ENCODE peak calls at places on chromosomes 16 and 17, in ten cellular contexts. One of them, this sample, is unnamed.

GRCh38 chr16:53946745-53947386 is 242.9 kb downstream of the FTO start:
- DNase-seq in foreskin fibroblast: no peak
- DNase-seq in lung: no peak
- DNase-seq in nephron progenitor cell: no peak
- DNase-seq in mucosa of descending colon: peak
- DNase-seq in psoas muscle: no peak
- DNase-seq in CD4-positive, alpha-beta T cell: no peak
- DNase-seq in gastrocnemius medialis: no peak
- DNase-seq in fibroblast of lung: no peak
- DNase-seq in heart right ventricle: no peak
- DNase-seq in this sample: no peak

GRCh38 chr17:61002316-61002736 is 324.7 kb downstream of the BCAS3 start:
- DNase-seq in CD4-positive, alpha-beta T cell: no peak
- DNase-seq in mucosa of descending colon: no peak
- DNase-seq in lung: no peak
- DNase-seq in heart right ventricle: no peak
- DNase-seq in psoas muscle: no peak
- DNase-seq in foreskin fibroblast: peak
- DNase-seq in fibroblast of lung: peak
- DNase-seq in gastrocnemius medialis: no peak
- DNase-seq in nephron progenitor cell: no peak
- DNase-seq in this sample: no peak

GRCh38 chr16:85082553-85083050 is 29.7 kb downstream of the CIBAR2 start:
- DNase-seq in foreskin fibroblast: no peak
- DNase-seq in fibroblast of lung: no peak
- DNase-seq in psoas muscle: no peak
- DNase-seq in gastrocnemius medialis: peak
- DNase-seq in lung: no peak
- DNase-seq in CD4-positive, alpha-beta T cell: no peak
- DNase-seq in nephron progenitor cell: no peak
- DNase-seq in heart right ventricle: no peak
- DNase-seq in mucosa of descending colon: no peak
- DNase-seq in this sample: no peak

GRCh38 chr17:7295230-7296180 is 1.1 kb upstream of the YBX2 start:
- DNase-seq in CD4-positive, alpha-beta T cell: no peak
- DNase-seq in heart right ventricle: no peak
- DNase-seq in nephron progenitor cell: no peak
- DNase-seq in foreskin fibroblast: no peak
- DNase-seq in gastrocnemius medialis: no peak
- DNase-seq in fibroblast of lung: no peak
- DNase-seq in mucosa of descending colon: peak
- DNase-seq in lung: no peak
- DNase-seq in psoas muscle: no peak
- DNase-seq in this sample: no peak

GRCh38 chr17:65115721-65116312 is 21.4 kb upstream of the RGS9 start:
- DNase-seq in nephron progenitor cell: no peak
- DNase-seq in psoas muscle: no peak
- DNase-seq in CD4-positive, alpha-beta T cell: no peak
- DNase-seq in mucosa of descending colon: no peak
- DNase-seq in lung: no peak
- DNase-seq in gastrocnemius medialis: no peak
- DNase-seq in heart right ventricle: no peak
- DNase-seq in foreskin fibroblast: no peak
- DNase-seq in fibroblast of lung: no peak
- DNase-seq in this sample: no peak

GRCh38 chr17:31698751-31699150 is 160.3 kb downstream of the COPRS start:
- DNase-seq in gastrocnemius medialis: no peak
- DNase-seq in heart right ventricle: no peak
- DNase-seq in psoas muscle: no peak
- DNase-seq in nephron progenitor cell: no peak
- DNase-seq in fibroblast of lung: no peak
- DNase-seq in lung: no peak
- DNase-seq in mucosa of descending colon: no peak
- DNase-seq in CD4-positive, alpha-beta T cell: no peak
- DNase-seq in foreskin fibroblast: no peak
- DNase-seq in this sample: no peak

GRCh38 chr17:30031214-30031869 is 85.3 kb upstream of the NSRP1 start:
- DNase-seq in gastrocnemius medialis: no peak
- DNase-seq in psoas muscle: no peak
- DNase-seq in nephron progenitor cell: no peak
- DNase-seq in CD4-positive, alpha-beta T cell: no peak
- DNase-seq in mucosa of descending colon: no peak
- DNase-seq in foreskin fibroblast: no peak
- DNase-seq in heart right ventricle: no peak
- DNase-seq in lung: no peak
- DNase-seq in fibroblast of lung: no peak
- DNase-seq in this sample: no peak

GRCh38 chr17:29583324-29584248 is 5.9 kb downstream of the GIT1 start:
- DNase-seq in psoas muscle: no peak
- DNase-seq in heart right ventricle: peak
- DNase-seq in CD4-positive, alpha-beta T cell: no peak
- DNase-seq in nephron progenitor cell: no peak
- DNase-seq in gastrocnemius medialis: no peak
- DNase-seq in foreskin fibroblast: no peak
- DNase-seq in fibroblast of lung: no peak
- DNase-seq in lung: no peak
- DNase-seq in mucosa of descending colon: no peak
- DNase-seq in this sample: no peak

GRCh38 chr16:72561-73537 is at the start of gene RHBDF1:
- DNase-seq in lung: no peak
- DNase-seq in foreskin fibroblast: peak
- DNase-seq in mucosa of descending colon: peak
- DNase-seq in CD4-positive, alpha-beta T cell: no peak
- DNase-seq in psoas muscle: peak
- DNase-seq in heart right ventricle: peak
- DNase-seq in fibroblast of lung: peak
- DNase-seq in nephron progenitor cell: peak
- DNase-seq in gastrocnemius medialis: no peak
- DNase-seq in this sample: no peak

GRCh38 chr17:39761861-39762496 is 24.2 kb downstream of the GRB7 start:
- DNase-seq in foreskin fibroblast: no peak
- DNase-seq in CD4-positive, alpha-beta T cell: no peak
- DNase-seq in mucosa of descending colon: no peak
- DNase-seq in psoas muscle: no peak
- DNase-seq in gastrocnemius medialis: no peak
- DNase-seq in lung: no peak
- DNase-seq in fibroblast of lung: no peak
- DNase-seq in nephron progenitor cell: no peak
- DNase-seq in heart right ventricle: no peak
- DNase-seq in this sample: no peak

GRCh38 chr16:80384862-80385261 is 155.9 kb upstream of the DYNLRB2 start:
- DNase-seq in CD4-positive, alpha-beta T cell: no peak
- DNase-seq in heart right ventricle: no peak
- DNase-seq in psoas muscle: no peak
- DNase-seq in gastrocnemius medialis: no peak
- DNase-seq in mucosa of descending colon: no peak
- DNase-seq in foreskin fibroblast: no peak
- DNase-seq in nephron progenitor cell: no peak
- DNase-seq in fibroblast of lung: no peak
- DNase-seq in lung: no peak
- DNase-seq in this sample: no peak

GRCh38 chr16:80391095-80391494 is 149.7 kb upstream of the DYNLRB2 start:
- DNase-seq in lung: no peak
- DNase-seq in CD4-positive, alpha-beta T cell: no peak
- DNase-seq in mucosa of descending colon: no peak
- DNase-seq in psoas muscle: no peak
- DNase-seq in nephron progenitor cell: no peak
- DNase-seq in foreskin fibroblast: no peak
- DNase-seq in gastrocnemius medialis: no peak
- DNase-seq in fibroblast of lung: no peak
- DNase-seq in heart right ventricle: no peak
- DNase-seq in this sample: no peak

GRCh38 chr16:80387308-80387921 is 153.4 kb upstream of the DYNLRB2 start:
- DNase-seq in foreskin fibroblast: no peak
- DNase-seq in gastrocnemius medialis: no peak
- DNase-seq in fibroblast of lung: no peak
- DNase-seq in mucosa of descending colon: no peak
- DNase-seq in heart right ventricle: no peak
- DNase-seq in nephron progenitor cell: peak
- DNase-seq in lung: no peak
- DNase-seq in CD4-positive, alpha-beta T cell: no peak
- DNase-seq in psoas muscle: no peak
- DNase-seq in this sample: no peak
- TF ChIP-seq CTCF in foreskin fibroblast: no peak
- TF ChIP-seq CTCF in gastrocnemius medialis: no peak
- TF ChIP-seq CTCF in fibroblast of lung: no peak
- TF ChIP-seq CTCF in mucosa of descending colon: no peak
- TF ChIP-seq CTCF in heart right ventricle: no peak
- TF ChIP-seq CTCF in nephron progenitor cell: no peak
- TF ChIP-seq CTCF in lung: no peak
- TF ChIP-seq CTCF in CD4-positive, alpha-beta T cell: no peak
- TF ChIP-seq CTCF in psoas muscle: no peak
- TF ChIP-seq CTCF in this sample: peak

GRCh38 chr16:2473425-2473926 is 1.5 kb upstream of the TBC1D24 start:
- DNase-seq in CD4-positive, alpha-beta T cell: no peak
- DNase-seq in mucosa of descending colon: no peak
- DNase-seq in heart right ventricle: no peak
- DNase-seq in fibroblast of lung: no peak
- DNase-seq in gastrocnemius medialis: no peak
- DNase-seq in foreskin fibroblast: no peak
- DNase-seq in lung: no peak
- DNase-seq in nephron progenitor cell: peak
- DNase-seq in psoas muscle: no peak
- DNase-seq in this sample: peak
- TF ChIP-seq CTCF in CD4-positive, alpha-beta T cell: no peak
- TF ChIP-seq CTCF in mucosa of descending colon: no peak
- TF ChIP-seq CTCF in heart right ventricle: no peak
- TF ChIP-seq CTCF in fibroblast of lung: no peak
- TF ChIP-seq CTCF in gastrocnemius medialis: no peak
- TF ChIP-seq CTCF in foreskin fibroblast: no peak
- TF ChIP-seq CTCF in lung: no peak
- TF ChIP-seq CTCF in nephron progenitor cell: no peak
- TF ChIP-seq CTCF in psoas muscle: no peak
- TF ChIP-seq CTCF in this sample: no peak

DNA sequence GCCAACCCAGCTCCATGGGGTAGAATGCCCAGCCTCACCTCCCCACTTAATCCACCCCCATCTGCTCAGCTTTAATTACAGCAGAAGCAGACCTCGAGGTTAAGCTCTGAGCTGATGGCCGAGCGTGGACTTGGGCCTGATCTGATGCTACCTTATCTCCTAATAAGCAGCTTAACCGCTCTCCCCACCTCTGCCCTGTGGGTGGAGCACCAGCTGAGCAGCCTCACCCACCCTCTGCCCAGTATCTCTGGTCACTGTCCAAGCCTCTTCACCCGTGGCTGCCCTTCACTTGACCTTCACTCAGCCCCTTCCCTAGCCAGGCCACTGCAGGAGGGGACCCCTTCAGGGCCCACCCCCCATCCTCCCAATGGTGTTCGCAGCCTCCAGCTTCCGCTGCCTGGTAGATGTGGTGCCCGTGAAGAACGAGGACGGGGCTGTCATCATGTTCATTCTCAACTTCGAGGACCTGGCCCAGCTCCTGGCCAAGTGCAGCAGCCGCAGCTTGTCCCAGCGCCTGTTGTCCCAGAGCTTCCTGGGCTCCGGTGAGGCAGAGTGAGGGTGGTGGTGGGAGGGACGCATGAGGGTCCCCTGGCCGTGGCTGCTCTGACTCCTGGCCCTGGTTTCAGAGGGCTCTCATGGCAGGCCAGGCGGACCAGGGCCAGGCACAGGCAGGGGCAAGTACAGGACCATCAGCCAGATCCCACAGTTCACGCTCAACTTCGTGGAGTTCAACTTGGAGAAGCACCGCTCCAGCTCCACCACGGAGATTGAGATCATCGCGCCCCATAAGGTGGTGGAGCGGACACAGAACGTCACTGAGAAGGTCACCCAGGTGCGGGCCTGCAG is 6.8 kb downstream of the KCNH6 start:
- DNase-seq in lung: no peak
- DNase-seq in foreskin fibroblast: no peak
- DNase-seq in nephron progenitor cell: no peak
- DNase-seq in mucosa of descending colon: no peak
- DNase-seq in fibroblast of lung: no peak
- DNase-seq in CD4-positive, alpha-beta T cell: no peak
- DNase-seq in gastrocnemius medialis: no peak
- DNase-seq in heart right ventricle: no peak
- DNase-seq in psoas muscle: no peak
- DNase-seq in this sample: no peak
- TF ChIP-seq CTCF in lung: no peak
- TF ChIP-seq CTCF in foreskin fibroblast: no peak
- TF ChIP-seq CTCF in nephron progenitor cell: no peak
- TF ChIP-seq CTCF in mucosa of descending colon: no peak
- TF ChIP-seq CTCF in fibroblast of lung: no peak
- TF ChIP-seq CTCF in CD4-positive, alpha-beta T cell: no peak
- TF ChIP-seq CTCF in gastrocnemius medialis: no peak
- TF ChIP-seq CTCF in heart right ventricle: no peak
- TF ChIP-seq CTCF in psoas muscle: no peak
- TF ChIP-seq CTCF in this sample: no peak

GRCh38 chr16:1580256-1580655 is 31.6 kb downstream of the IFT140 start:
- DNase-seq in lung: no peak
- DNase-seq in fibroblast of lung: no peak
- DNase-seq in CD4-positive, alpha-beta T cell: no peak
- DNase-seq in psoas muscle: no peak
- DNase-seq in mucosa of descending colon: peak
- DNase-seq in nephron progenitor cell: no peak
- DNase-seq in gastrocnemius medialis: no peak
- DNase-seq in foreskin fibroblast: no peak
- DNase-seq in heart right ventricle: no peak
- DNase-seq in this sample: no peak

GRCh38 chr16:1575578-1575977 is 36.3 kb downstream of the IFT140 start:
- DNase-seq in lung: no peak
- DNase-seq in CD4-positive, alpha-beta T cell: no peak
- DNase-seq in mucosa of descending colon: no peak
- DNase-seq in foreskin fibroblast: no peak
- DNase-seq in psoas muscle: no peak
- DNase-seq in gastrocnemius medialis: no peak
- DNase-seq in nephron progenitor cell: no peak
- DNase-seq in heart right ventricle: no peak
- DNase-seq in fibroblast of lung: no peak
- DNase-seq in this sample: no peak

GRCh38 chr16:1581804-1582203 is 30.1 kb downstream of the IFT140 start:
- DNase-seq in gastrocnemius medialis: no peak
- DNase-seq in foreskin fibroblast: no peak
- DNase-seq in mucosa of descending colon: no peak
- DNase-seq in lung: no peak
- DNase-seq in nephron progenitor cell: no peak
- DNase-seq in heart right ventricle: no peak
- DNase-seq in fibroblast of lung: no peak
- DNase-seq in CD4-positive, alpha-beta T cell: no peak
- DNase-seq in psoas muscle: no peak
- DNase-seq in this sample: no peak

GRCh38 chr16:1580956-1581355 is 30.9 kb downstream of the IFT140 start:
- DNase-seq in psoas muscle: no peak
- DNase-seq in nephron progenitor cell: no peak
- DNase-seq in CD4-positive, alpha-beta T cell: no peak
- DNase-seq in gastrocnemius medialis: no peak
- DNase-seq in lung: no peak
- DNase-seq in mucosa of descending colon: peak
- DNase-seq in fibroblast of lung: no peak
- DNase-seq in heart right ventricle: no peak
- DNase-seq in foreskin fibroblast: no peak
- DNase-seq in this sample: no peak

DNA sequence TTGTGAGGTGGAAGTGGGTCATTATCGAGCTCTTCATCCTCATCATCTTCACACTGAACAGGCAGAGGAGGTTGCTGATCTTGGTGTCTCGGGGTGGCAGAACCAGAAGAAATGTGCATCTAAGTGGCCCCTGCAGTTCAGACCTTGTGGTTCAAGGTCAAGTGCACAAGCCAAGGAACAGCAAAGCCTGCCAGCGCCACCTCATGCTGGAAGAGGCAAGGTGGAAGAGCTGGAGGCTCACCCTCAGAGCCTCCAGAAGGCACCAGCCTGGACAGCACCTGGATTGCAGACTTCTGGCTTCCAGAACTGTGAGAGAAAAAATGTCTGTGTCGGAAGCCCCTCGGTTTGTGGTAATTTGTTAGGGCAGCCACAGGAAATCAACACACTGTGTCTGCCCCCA is 32.7 kb downstream of the IFT140 start:
- DNase-seq in gastrocnemius medialis: no peak
- DNase-seq in fibroblast of lung: no peak
- DNase-seq in lung: no peak
- DNase-seq in heart right ventricle: no peak
- DNase-seq in mucosa of descending colon: no peak
- DNase-seq in CD4-positive, alpha-beta T cell: no peak
- DNase-seq in psoas muscle: no peak
- DNase-seq in foreskin fibroblast: no peak
- DNase-seq in nephron progenitor cell: no peak
- DNase-seq in this sample: no peak
- TF ChIP-seq CTCF in gastrocnemius medialis: no peak
- TF ChIP-seq CTCF in fibroblast of lung: no peak
- TF ChIP-seq CTCF in lung: no peak
- TF ChIP-seq CTCF in heart right ventricle: no peak
- TF ChIP-seq CTCF in mucosa of descending colon: no peak
- TF ChIP-seq CTCF in CD4-positive, alpha-beta T cell: no peak
- TF ChIP-seq CTCF in psoas muscle: no peak
- TF ChIP-seq CTCF in foreskin fibroblast: no peak
- TF ChIP-seq CTCF in nephron progenitor cell: no peak
- TF ChIP-seq CTCF in this sample: no peak